ENCODE peak calls at places on chromosomes 16 and 17, in eight cellular contexts. T is stomach; E is A549; V is effector memory CD4-positive, alpha-beta T cell; Z is MM.1S; L is AG04450; A is brain microvascular endothelial cell; U is osteoblast. H is an unnamed sample.

GRCh38 chr17:61444075-61444474 is 8.1 kb upstream of the TBX4 start:
- DNase-seq in T (no peak), E (no peak), V (no peak), Z (no peak), L (no peak), A (no peak), U (no peak), H (no peak)

GRCh38 chr17:46115687-46116086 is 77.5 kb downstream of the KANSL1 start:
- DNase-seq in T (no peak), E (no peak), V (no peak), Z (no peak), L (no peak), A (no peak), U (no peak), H (no peak)

GRCh38 chr16:87921236-87921773 is 15.0 kb downstream of the CA5A start:
- DNase-seq in T (peak; percentile 73), E (no peak), V (no peak), Z (no peak), L (no peak), A (no peak), U (peak; percentile 19), H (no peak)

GRCh38 chr16:23398987-23399805 is 53.8 kb downstream of the COG7 start:
- DNase-seq in T (no peak), E (no peak), V (no peak), Z (no peak), L (no peak), A (no peak), U (no peak), H (peak; percentile 64)

GRCh38 chr16:73023752-73024570 is 24.0 kb downstream of the ZFHX3 start:
- DNase-seq in T (no peak), E (no peak), V (no peak), Z (no peak), L (no peak), A (no peak), U (no peak), H (no peak)

GRCh38 chr17:69246726-69247375 is 18.2 kb upstream of the ABCA10 start:
- DNase-seq in T (no peak), E (peak; percentile 55), V (no peak), Z (peak; percentile 49), L (no peak), A (no peak), U (no peak), H (no peak)

GRCh38 chr17:33712120-33712519 is 419.0 kb upstream of the ASIC2 start:
- DNase-seq in T (no peak), E (no peak), V (no peak), Z (no peak), L (no peak), A (no peak), U (no peak), H (no peak)

GRCh38 chr17:14298221-14298994 is 2.5 kb upstream of the HS3ST3B1 start:
- DNase-seq in T (no peak), E (no peak), V (no peak), Z (no peak), L (no peak), A (no peak), U (no peak), H (no peak)

GRCh38 chr17:47009759-47010594 is 30.9 kb upstream of the RPRML start:
- DNase-seq in T (no peak), E (no peak), V (no peak), Z (no peak), L (no peak), A (no peak), U (no peak), H (no peak)

GRCh38 chr17:38674013-38674748 is 576 bp downstream of the EPOP start:
- DNase-seq in T (peak; percentile 27), E (peak; percentile 51), V (no peak), Z (peak; percentile 29), L (no peak), A (no peak), U (peak; percentile 78), H (peak; percentile 67)

GRCh38 chr17:80751460-80752368 is 207.1 kb downstream of the RPTOR start:
- DNase-seq in T (no peak), E (no peak), V (no peak), Z (no peak), L (no peak), A (peak; percentile 25), U (no peak), H (no peak)

GRCh38 chr17:78075545-78075944 is 53.0 kb downstream of the TMC6 start:
- DNase-seq in T (no peak), E (no peak), V (no peak), Z (no peak), L (no peak), A (no peak), U (no peak), H (no peak)

GRCh38 chr16:72198021-72198420 is 26.1 kb upstream of the PMFBP1 start:
- DNase-seq in T (no peak), E (no peak), V (no peak), Z (no peak), L (peak; percentile 65), A (peak; percentile 96), U (peak; percentile 76), H (peak; percentile 40)

GRCh38 chr17:30104575-30105339 is 11.9 kb upstream of the NSRP1 start:
- DNase-seq in T (peak; percentile 82), E (peak; percentile 82), V (peak; percentile 39), Z (peak; percentile 80), L (peak; percentile 41), A (peak; percentile 79), U (peak; percentile 69), H (peak; percentile 79)

DNA sequence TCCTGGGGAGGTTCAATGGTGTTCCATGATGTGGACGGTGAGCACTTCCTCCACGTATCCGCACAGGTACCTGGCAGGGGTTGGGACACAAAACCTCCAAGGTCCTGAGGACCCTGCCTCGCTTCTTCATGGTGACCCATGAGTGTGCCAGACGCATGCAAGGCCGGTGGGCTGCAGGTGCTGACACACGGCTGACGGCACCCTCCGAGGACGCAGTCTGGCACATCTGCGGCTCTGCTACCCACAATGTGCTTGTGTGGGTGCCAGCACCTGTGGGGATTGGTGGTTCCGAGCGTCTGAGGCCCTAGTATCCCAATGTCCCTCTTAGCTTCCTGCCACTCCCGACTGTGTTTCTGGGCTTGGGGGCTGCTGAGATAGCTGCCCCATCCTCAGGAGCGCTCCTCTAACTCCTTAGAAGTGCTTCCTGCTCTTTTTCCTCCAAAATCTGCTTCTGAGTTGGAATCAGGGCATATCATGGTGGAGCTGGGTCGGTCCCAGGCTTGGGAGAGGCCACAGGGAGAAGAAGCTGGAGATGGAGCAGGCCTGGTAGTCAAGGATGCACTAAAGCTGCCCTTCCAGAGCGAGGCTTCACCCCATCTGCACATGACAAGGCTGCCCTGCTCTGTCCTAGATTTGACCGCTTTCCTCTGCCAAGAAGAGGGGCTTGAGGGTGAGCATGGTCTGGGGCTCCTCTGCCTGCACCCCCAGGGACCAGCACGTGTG is 1.6 kb downstream of the CYGB start:
- DNase-seq in T (no peak), E (no peak), V (no peak), Z (no peak), L (no peak), A (no peak), U (peak; percentile 82), H (peak; percentile 58)
- H3K27ac ChIP-seq in T (peak overlapping the region; percentile 74), E (no peak overlapping the region), V (no peak overlapping the region), Z (no peak overlapping the region), L (no peak overlapping the region), A (no peak overlapping the region), U (no peak overlapping the region), H (peak overlapping the region; percentile 50)

DNA sequence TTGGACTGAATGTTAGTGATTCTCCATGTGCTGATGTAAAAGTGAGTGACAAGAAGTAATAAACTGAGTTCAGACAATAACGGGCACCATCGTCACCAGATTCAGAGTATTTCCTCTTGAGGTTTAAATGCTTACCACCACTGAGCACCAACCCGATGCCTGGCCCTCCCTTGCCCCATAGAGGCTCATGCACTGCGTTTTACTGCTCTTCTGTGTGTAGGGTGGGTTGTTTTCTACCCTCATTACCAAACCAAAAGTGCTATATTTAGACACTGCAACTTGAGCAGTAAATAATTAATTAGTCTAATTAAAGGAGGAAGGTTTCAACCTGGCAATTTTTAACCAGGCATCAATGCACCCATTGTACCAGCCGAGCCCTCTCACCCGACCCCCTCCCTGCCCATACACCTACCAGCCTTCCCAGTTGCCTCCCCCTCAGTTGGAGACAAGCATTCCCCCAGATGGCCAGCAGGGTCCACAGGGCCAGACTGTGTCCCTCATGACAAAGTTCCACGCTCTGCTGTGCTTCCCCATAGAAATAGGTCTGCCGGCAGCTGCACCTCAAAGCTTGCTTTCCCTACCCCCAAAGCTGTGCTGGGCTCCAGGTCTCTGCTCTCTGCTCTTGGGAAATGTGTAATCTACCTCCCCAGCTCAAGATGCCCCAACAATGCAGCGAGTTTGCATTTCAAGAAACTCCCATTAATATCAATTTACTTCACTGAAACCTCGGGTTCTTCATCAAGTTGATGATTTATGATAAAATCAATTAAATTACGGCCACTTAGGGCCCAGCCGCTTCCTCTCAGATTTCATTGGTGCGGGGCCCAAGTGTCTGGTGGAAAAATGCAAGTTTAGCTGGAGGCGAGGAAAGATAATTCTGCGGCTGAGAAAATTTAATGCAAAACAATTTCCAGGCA is 16.0 kb downstream of the HOXB4 start:
- DNase-seq in T (no peak), E (no peak), V (no peak), Z (no peak), L (no peak), A (no peak), U (no peak), H (no peak)
- H3K4me3 ChIP-seq in T (no peak overlapping the region), E (no peak overlapping the region), V (no peak overlapping the region), Z (no peak overlapping the region), L (peak overlapping the region; percentile 65), A (peak overlapping the region; percentile 13), U (no peak overlapping the region), H (no peak overlapping the region)

GRCh38 chr17:48590603-48591161 is 641 bp upstream of the HOXB3 start:
- DNase-seq in T (no peak), E (no peak), V (no peak), Z (no peak), L (no peak), A (no peak), U (no peak), H (no peak)
- H3K27ac ChIP-seq in T (peak overlapping the region; percentile 93), E (no peak overlapping the region), V (no peak overlapping the region), Z (no peak overlapping the region), L (peak overlapping the region; percentile 97), A (no peak overlapping the region), U (no peak overlapping the region), H (no peak overlapping the region)

DNA sequence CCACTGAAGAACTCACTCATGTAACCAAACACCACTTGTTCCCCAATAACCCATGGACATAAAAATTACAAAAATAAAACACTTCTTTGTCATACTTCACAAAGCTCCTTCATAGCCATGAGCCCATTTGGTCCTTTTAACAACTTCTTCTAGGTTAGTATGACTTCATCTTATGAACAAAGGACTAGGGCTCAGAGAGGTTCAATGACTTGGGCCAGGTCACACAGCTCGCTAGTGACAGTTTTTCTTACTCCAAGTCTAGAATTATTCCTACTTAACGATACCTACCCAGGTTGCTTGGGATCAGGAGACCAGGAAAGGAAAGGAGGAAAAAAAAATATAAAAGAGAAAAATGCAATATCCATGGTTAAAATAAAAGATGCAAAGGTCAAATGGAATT is 353.4 kb downstream of the SOX9 start:
- DNase-seq in T (no peak), E (no peak), V (no peak), Z (no peak), L (no peak), A (no peak), U (no peak), H (no peak)
- H3K4me3 ChIP-seq in T (no peak overlapping the region), E (no peak overlapping the region), V (no peak overlapping the region), Z (no peak overlapping the region), L (no peak overlapping the region), A (no peak overlapping the region), U (no peak overlapping the region), H (no peak overlapping the region)

DNA sequence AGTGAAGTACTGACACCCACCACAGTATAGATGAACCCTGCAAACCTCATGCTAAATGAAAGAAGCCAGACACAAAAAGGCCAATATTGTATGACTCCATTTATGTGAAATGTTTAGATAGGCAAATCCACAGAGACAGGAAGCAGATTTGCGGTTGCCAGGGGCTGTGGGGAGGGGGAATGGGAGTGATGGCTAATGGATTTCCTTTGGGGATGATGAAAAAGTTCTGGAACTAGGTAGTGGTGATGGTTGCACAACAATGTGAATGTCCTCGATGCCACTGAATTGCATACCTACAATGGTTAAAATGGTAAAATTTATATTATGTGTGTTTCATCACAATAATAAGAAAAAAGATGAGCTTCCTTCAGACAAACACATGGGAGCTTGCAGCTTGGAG is 28.4 kb upstream of the WFIKKN2 start:
- DNase-seq in T (no peak), E (no peak), V (no peak), Z (no peak), L (no peak), A (no peak), U (no peak), H (no peak)
- H3K27ac ChIP-seq in T (no peak overlapping the region), E (no peak overlapping the region), V (no peak overlapping the region), Z (no peak overlapping the region), L (no peak overlapping the region), A (no peak overlapping the region), U (no peak overlapping the region), H (no peak overlapping the region)

H was measured in right cardiac atrium.